ENCODE peak calls at places on chromosome 4, in four cellular contexts. W, U, K and P are unnamed samples.

GRCh38 chr4:59848457-59848856 is 1351.7 kb upstream of the ADGRL3 start:
- DNase-seq in W (no peak), U (no peak), K (no peak), P (no peak)

GRCh38 chr4:181278941-181279340 is 964.3 kb upstream of the TENM3 start:
- DNase-seq in W (no peak), U (peak; percentile 52), K (no peak), P (no peak)

GRCh38 chr4:112766422-112766821 is 129.5 kb downstream of the LARP7 start:
- DNase-seq in W (no peak), U (no peak), K (peak; percentile 26), P (peak; percentile 34)

GRCh38 chr4:163816494-163816893 is 322.0 kb downstream of the TMA16 start:
- DNase-seq in W (no peak), U (no peak), K (no peak), P (no peak)

GRCh38 chr4:180101348-180102083 is 2141.7 kb upstream of the TENM3 start:
- DNase-seq in W (no peak), U (no peak), K (no peak), P (no peak)

GRCh38 chr4:5292091-5292490 is 240.8 kb downstream of the STK32B start:
- DNase-seq in W (no peak), U (no peak), K (no peak), P (no peak)

GRCh38 chr4:156169011-156169410 is 215.3 kb upstream of the CTSO start:
- DNase-seq in W (peak; percentile 71), U (peak; percentile 14), K (peak; percentile 21), P (peak; percentile 90)

GRCh38 chr4:24279492-24279891 is 304.9 kb downstream of the DHX15 start:
- DNase-seq in W (no peak), U (no peak), K (no peak), P (no peak)

GRCh38 chr4:147118523-147118922 is 172.9 kb upstream of the TTC29 start:
- DNase-seq in W (no peak), U (no peak), K (peak; percentile 47), P (no peak)

GRCh38 chr4:135372131-135372530 is 1170.5 kb upstream of the PABPC4L start:
- DNase-seq in W (no peak), U (no peak), K (no peak), P (no peak)

GRCh38 chr4:173399016-173399415 is at the start of gene SCRG1:
- DNase-seq in W (no peak), U (no peak), K (no peak), P (no peak)

GRCh38 chr4:150261571-150261970 is 183.3 kb downstream of the DCLK2 start:
- DNase-seq in W (no peak), U (no peak), K (no peak), P (no peak)

GRCh38 chr4:1230316-1230715 is 18.6 kb downstream of the CTBP1 start:
- DNase-seq in W (no peak), U (no peak), K (no peak), P (no peak)

GRCh38 chr4:1232661-1233621 is 16.0 kb downstream of the CTBP1 start:
- DNase-seq in W (no peak), U (no peak), K (no peak), P (no peak)

GRCh38 chr4:1229117-1229849 is 19.6 kb downstream of the CTBP1 start:
- DNase-seq in W (no peak), U (no peak), K (no peak), P (no peak)

GRCh38 chr4:1231637-1232360 is 17.1 kb downstream of the CTBP1 start:
- DNase-seq in W (no peak), U (peak; percentile 58), K (no peak), P (no peak)

DNA sequence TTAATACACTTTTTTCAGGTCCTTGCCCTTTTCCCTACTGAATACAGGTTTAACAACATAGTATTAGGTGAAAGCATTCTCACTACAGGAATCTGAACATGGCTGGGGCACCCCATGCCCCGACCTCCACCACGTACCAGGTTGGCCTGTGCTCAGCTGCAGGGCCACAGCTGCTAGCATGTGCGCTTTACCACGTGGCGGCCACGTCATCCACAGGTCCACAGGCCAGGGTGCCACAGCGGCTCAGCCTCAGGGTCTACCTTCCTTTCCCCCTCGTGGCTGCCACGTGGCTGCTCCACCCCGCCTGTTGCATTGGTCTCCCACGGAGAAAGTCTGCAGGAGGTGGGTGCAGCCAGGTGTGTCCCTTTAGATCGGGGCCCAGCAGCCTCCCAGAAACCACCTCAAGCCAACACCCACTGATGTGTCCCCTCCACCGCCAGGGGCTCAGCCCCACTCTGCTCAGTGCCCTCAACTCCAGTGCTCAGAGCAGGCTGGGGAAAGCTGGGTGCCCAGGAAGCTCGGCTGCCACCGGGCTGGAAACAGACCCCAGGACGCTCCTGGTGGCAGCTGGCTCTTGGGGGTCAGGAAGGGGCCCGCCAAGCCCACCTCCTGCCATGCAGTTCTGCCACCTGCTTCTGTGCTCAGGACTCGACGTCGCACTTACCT is 17.8 kb downstream of the CTBP1 start:
- DNase-seq in W (no peak), U (no peak), K (no peak), P (no peak)
- TF ChIP-seq CTCF in W (no peak), U (no peak), K (no peak), P (no peak)

DNA sequence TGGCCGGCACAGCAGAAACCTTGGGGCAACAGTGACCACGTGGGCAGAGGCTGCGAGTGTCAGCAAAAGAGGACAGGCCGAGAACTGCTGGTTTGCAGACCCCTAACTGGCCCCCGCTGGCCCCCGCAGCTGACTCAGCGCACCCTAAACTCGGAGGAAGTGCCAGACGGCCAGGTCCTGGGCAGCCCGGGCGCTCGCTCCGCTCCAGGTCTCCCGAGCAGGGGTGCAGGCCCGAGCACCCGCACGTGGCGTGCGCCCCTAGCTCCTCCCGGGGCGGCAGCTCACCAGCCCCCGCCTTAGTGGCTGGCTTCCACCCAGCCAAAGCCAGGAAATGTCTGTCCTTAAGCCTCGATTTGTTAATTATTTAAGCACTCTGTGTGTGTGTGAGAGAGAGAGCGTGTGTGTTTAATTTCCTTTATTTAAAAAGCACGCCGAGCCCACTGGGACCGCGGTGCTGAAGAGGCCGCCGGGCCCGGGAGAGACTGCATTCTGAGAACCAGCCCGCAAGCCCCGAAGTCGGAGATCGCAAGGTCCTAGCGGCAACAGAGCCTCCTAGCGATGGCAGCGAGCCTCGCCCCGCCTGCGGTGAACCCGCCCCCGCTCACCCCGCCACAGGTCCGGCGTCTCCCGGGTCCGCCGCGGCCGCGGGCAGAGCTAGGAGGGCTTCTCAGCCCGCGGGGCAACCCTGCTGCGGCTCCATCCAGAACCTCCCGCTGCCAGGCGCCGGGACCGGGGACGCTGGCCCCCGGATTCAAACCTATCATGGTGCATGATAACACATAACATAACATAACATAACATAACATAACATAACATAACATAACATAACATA is 45.9 kb upstream of the CDKN2AIP start:
- DNase-seq in W (no peak), U (peak; percentile 71), K (peak; percentile 58), P (peak; percentile 59)
- TF ChIP-seq CTCF in W (peak; percentile 82), U (peak; percentile 80), K (peak; percentile 46), P (peak; percentile 79)

DNA sequence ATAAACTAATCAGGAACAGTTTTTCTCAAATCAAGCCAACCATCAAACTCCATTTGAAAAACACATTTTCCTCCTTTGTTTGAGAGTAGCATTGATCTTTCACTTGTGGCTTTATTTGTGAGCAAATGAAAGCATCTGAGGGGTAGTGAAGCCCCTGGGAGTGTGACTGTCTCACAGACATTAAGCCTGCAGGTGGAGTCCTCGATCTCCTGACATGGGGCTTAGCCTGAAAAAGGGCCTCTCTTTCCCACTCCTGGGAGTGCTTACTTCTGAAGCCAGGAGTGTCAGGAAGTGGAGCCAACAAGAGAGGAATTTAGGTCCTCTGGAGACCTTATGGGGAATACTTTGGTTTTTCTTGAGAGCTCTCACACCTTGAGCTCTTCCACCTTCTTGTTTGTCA is 158.2 kb upstream of the SFRP2 start:
- DNase-seq in W (no peak), U (no peak), K (no peak), P (no peak)
- TF ChIP-seq CTCF in W (no peak), U (no peak), K (no peak), P (no peak)

DNA sequence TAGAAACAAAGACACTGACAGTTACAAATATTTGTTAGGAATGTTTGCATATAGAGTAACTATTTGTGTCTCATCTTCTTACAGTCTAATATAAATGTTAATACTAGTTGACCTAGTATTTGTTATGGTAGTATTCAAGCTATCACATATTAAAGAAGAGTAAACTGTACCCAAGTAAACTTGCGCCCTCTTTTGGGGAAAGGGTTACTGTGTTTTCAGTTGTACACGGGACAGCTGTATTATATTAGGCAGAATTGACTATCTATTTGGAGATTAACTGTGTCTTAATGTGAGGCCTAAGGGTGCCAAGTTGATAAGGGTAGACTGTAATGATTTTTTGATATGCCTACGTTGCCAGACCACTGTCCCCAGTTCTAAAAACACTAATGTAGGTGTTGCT is 172.9 kb upstream of the CXCL13 start:
- DNase-seq in W (no peak), U (no peak), K (no peak), P (no peak)
- TF ChIP-seq CTCF in W (no peak), U (no peak), K (no peak), P (no peak)

GRCh38 chr4:88592600-88593448 is 544 bp downstream of the HERC3 start:
- DNase-seq in W (no peak), U (peak; percentile 86), K (peak; percentile 78), P (peak; percentile 41)

GRCh38 chr4:88597970-88598369 is 5.7 kb downstream of the HERC3 start:
- DNase-seq in W (no peak), U (no peak), K (no peak), P (no peak)

GRCh38 chr4:88587285-88587684 is 5.0 kb upstream of the HERC3 start:
- DNase-seq in W (no peak), U (no peak), K (no peak), P (no peak)

DNA sequence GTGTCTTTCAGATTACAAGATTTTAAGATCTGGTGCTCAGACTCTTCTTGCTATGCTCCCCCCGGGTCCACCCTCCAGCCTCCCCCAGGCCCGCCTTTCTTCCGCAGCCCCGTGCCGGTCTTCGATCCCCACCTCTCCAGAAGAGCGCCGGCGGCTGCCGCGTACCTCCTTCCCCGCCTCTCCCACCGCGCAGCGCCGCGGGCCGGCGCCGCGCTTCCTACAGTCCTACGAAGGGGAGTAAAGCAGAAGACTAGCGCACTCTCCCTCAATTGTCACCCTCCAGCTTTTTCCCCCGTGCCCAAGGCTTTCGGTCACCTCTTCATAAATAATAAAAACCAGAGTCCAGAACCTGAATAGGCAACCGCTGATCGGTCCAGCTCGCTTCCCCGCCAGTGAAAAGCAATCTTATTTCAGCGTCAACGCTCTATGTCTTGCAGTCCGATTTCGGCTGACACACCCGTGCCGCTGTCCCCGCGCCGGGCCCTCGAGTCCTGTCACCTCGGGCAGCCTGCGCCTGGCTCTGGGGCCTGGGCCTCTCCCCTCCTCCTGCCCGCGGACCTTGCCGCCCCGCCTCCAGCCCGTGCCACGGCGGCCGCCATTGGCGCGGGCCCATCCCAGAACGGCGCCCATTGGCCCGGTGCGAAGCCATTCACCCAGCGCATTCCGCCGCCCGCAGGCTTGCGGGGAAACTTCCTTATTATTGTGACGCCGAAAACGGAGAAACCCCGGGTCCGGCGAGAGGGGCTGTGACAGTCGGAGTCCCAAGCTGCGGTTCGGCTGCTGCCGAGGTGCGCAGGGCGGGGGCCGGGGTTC is at the start of gene HERC3:
- DNase-seq in W (peak; percentile 28), U (peak; percentile 88), K (peak; percentile 89), P (peak; percentile 82)
- TF ChIP-seq CTCF in W (no peak), U (no peak), K (peak; percentile 26), P (peak; percentile 39)

GRCh38 chr4:38368612-38369011 is 295.4 kb upstream of the KLF3 start:
- DNase-seq in W (no peak), U (peak; percentile 13), K (no peak), P (peak; percentile 2)

GRCh38 chr4:38366451-38366850 is 297.5 kb upstream of the KLF3 start:
- DNase-seq in W (no peak), U (no peak), K (peak; percentile 47), P (no peak)

GRCh38 chr4:38367642-38368189 is 296.3 kb upstream of the KLF3 start:
- DNase-seq in W (no peak), U (no peak), K (no peak), P (no peak)

GRCh38 chr4:38366997-38367396 is 297.0 kb upstream of the KLF3 start:
- DNase-seq in W (no peak), U (no peak), K (no peak), P (no peak)

GRCh38 chr4:38371391-38371851 is 292.6 kb upstream of the KLF3 start:
- DNase-seq in W (peak; percentile 29), U (no peak), K (no peak), P (peak; percentile 3)
- TF ChIP-seq CTCF in W (no peak), U (no peak), K (no peak), P (no peak)